ENCODE peak calls at places on chromosomes 16 and 17, in seven cellular contexts. B is NB4, A is stomach, C is body of pancreas, P is A549, K is ovary, U is HCT116. I is an unnamed sample.

GRCh38 chr16:85615014-85615851 is 2.1 kb downstream of the GSE1 start:
- DNase-seq in B (peak), A (peak), P (peak), K (no peak), U (peak), C (peak), I (peak)

GRCh38 chr16:907819-908218 is 63.0 kb downstream of the LMF1 start:
- DNase-seq in B (no peak), C (no peak), U (no peak), K (no peak), P (no peak), A (no peak), I (no peak)

GRCh38 chr17:15919466-15919865 is 25.5 kb upstream of the ADORA2B start:
- DNase-seq in C (no peak), U (no peak), A (no peak), B (no peak), K (no peak), P (no peak), I (peak)

GRCh38 chr17:46951681-46952080 is 27.4 kb downstream of the RPRML start:
- DNase-seq in K (no peak), B (no peak), C (no peak), P (no peak), A (no peak), U (no peak), I (peak)

GRCh38 chr16:31869511-31870201 is 4.0 kb upstream of the ZNF267 start:
- DNase-seq in K (no peak), B (peak), C (peak), P (no peak), U (no peak), A (no peak), I (peak)

GRCh38 chr16:3112058-3112880 is at the start of gene ZNF205:
- DNase-seq in C (peak), P (peak), K (peak), A (peak), B (no peak), U (no peak), I (peak)

GRCh38 chr17:48915459-48916282 is 7.5 kb downstream of the UBE2Z start:
- DNase-seq in C (peak), A (peak), B (peak), K (no peak), P (peak), U (no peak), I (peak)

GRCh38 chr17:608911-609882 is 105.4 kb downstream of the VPS53 start:
- DNase-seq in C (no peak), P (no peak), U (no peak), B (no peak), K (no peak), A (no peak), I (no peak)

GRCh38 chr16:86505185-86505898 is 5.0 kb upstream of the FOXF1 start:
- DNase-seq in C (no peak), P (no peak), B (peak), A (no peak), U (no peak), K (no peak), I (no peak)

GRCh38 chr16:73231969-73232554 is 184.1 kb upstream of the ZFHX3 start:
- DNase-seq in K (peak), B (no peak), C (no peak), A (no peak), P (no peak), U (no peak), I (no peak)

GRCh38 chr17:64242633-64243032 is 20.4 kb downstream of the TEX2 start:
- DNase-seq in U (no peak), A (no peak), B (no peak), C (no peak), K (no peak), P (no peak), I (no peak)

GRCh38 chr16:24920568-24920967 is 74.8 kb downstream of the SLC5A11 start:
- DNase-seq in P (no peak), K (no peak), B (no peak), U (no peak), C (no peak), A (no peak), I (no peak)

GRCh38 chr17:227581-228222 is 46.3 kb upstream of the DOC2B start:
- DNase-seq in A (no peak), U (no peak), P (no peak), K (no peak), B (no peak), C (no peak), I (no peak)

GRCh38 chr17:75231741-75232464 is 26.4 kb downstream of the NUP85 start:
- DNase-seq in A (no peak), U (no peak), C (no peak), K (no peak), P (no peak), B (no peak), I (no peak)

GRCh38 chr16:46759309-46759708 is 11.2 kb upstream of the MYLK3 start:
- DNase-seq in B (no peak), P (no peak), U (no peak), C (no peak), A (no peak), K (no peak), I (no peak)

GRCh38 chr16:69073181-69073669 is 32.2 kb upstream of the HAS3 start:
- DNase-seq in A (no peak), B (no peak), C (no peak), P (peak), U (peak), K (no peak), I (no peak)

GRCh38 chr16:17426451-17426850 is 44.3 kb downstream of the XYLT1 start:
- DNase-seq in A (no peak), U (no peak), C (no peak), K (no peak), P (no peak), B (no peak), I (no peak)

GRCh38 chr16:61858996-61859395 is 177.2 kb downstream of the CDH8 start:
- DNase-seq in U (no peak), A (no peak), C (no peak), K (no peak), B (no peak), P (no peak), I (no peak)

GRCh38 chr17:68785565-68786486 is 169.4 kb downstream of the ABCA8 start:
- DNase-seq in A (no peak), C (no peak), P (no peak), U (no peak), K (no peak), B (no peak), I (no peak)

GRCh38 chr16:51982715-51983680 is 563.9 kb downstream of the TOX3 start:
- DNase-seq in K (no peak), C (peak), A (peak), U (peak), B (peak), P (peak), I (no peak)

GRCh38 chr17:61761827-61762226 is 101.5 kb downstream of the BRIP1 start:
- DNase-seq in A (no peak), B (no peak), P (no peak), K (no peak), U (no peak), C (no peak), I (no peak)

GRCh38 chr17:8287651-8288335 is 677 bp upstream of the RANGRF start:
- DNase-seq in B (no peak), U (no peak), K (no peak), P (no peak), C (peak), A (peak), I (peak)

GRCh38 chr16:27495191-27495590 is 54.5 kb downstream of the GTF3C1 start:
- DNase-seq in B (no peak), P (no peak), U (no peak), K (peak), A (no peak), C (no peak), I (no peak)

GRCh38 chr16:1708768-1709180 is 2.8 kb downstream of the MAPK8IP3 start:
- DNase-seq in P (no peak), B (no peak), A (no peak), U (no peak), C (no peak), K (no peak), I (no peak)

GRCh38 chr17:31787857-31788570 is 71.0 kb downstream of the COPRS start:
- DNase-seq in A (no peak), C (no peak), P (no peak), U (peak), K (no peak), B (no peak), I (peak)

GRCh38 chr17:40561294-40561870 is 3.9 kb downstream of the CCR7 start:
- DNase-seq in P (no peak), A (peak), U (no peak), B (no peak), C (no peak), K (no peak), I (peak)

GRCh38 chr16:86261379-86261778 is 248.9 kb upstream of the FOXF1 start:
- DNase-seq in K (no peak), P (no peak), U (peak), C (no peak), A (no peak), B (peak), I (no peak)

GRCh38 chr16:56931253-56931768 is 631 bp upstream of the HERPUD1 start:
- DNase-seq in C (peak), U (no peak), K (peak), P (no peak), B (no peak), A (peak), I (no peak)

GRCh38 chr16:81861915-81862314 is 82.8 kb downstream of the PLCG2 start:
- DNase-seq in P (no peak), C (no peak), B (no peak), A (no peak), U (no peak), K (no peak), I (no peak)

GRCh38 chr17:1907818-1908698 is 78.3 kb downstream of the RPA1 start:
- DNase-seq in K (no peak), U (no peak), A (no peak), C (no peak), P (no peak), B (no peak), I (no peak)

GRCh38 chr16:84487358-84487757 is 17.1 kb downstream of the MEAK7 start:
- DNase-seq in U (no peak), B (no peak), K (no peak), C (no peak), P (no peak), A (peak), I (no peak)

GRCh38 chr17:79353548-79353947 is 257.3 kb downstream of the RBFOX3 start:
- DNase-seq in U (no peak), B (no peak), P (no peak), C (no peak), K (no peak), A (no peak), I (no peak)

GRCh38 chr17:70132505-70132904 is 36.8 kb upstream of the KCNJ2 start:
- DNase-seq in K (no peak), P (no peak), A (no peak), C (no peak), U (no peak), B (no peak), I (no peak)

GRCh38 chr17:70130274-70130673 is 39.1 kb upstream of the KCNJ2 start:
- DNase-seq in K (no peak), U (no peak), C (no peak), A (no peak), P (no peak), B (no peak), I (no peak)

GRCh38 chr17:70124723-70125122 is 44.6 kb upstream of the KCNJ2 start:
- DNase-seq in P (no peak), K (no peak), C (no peak), A (no peak), U (no peak), B (no peak), I (no peak)

GRCh38 chr17:70127221-70127873 is 42.0 kb upstream of the KCNJ2 start:
- DNase-seq in K (no peak), B (no peak), C (no peak), U (no peak), P (no peak), A (no peak), I (no peak)

GRCh38 chr17:70128727-70129238 is 40.5 kb upstream of the KCNJ2 start:
- DNase-seq in P (no peak), C (no peak), U (no peak), A (no peak), B (no peak), K (no peak), I (no peak)
- TF ChIP-seq POLR2A in P (no peak), C (no peak), U (no peak), A (no peak), B (no peak), K (no peak), I (no peak)

DNA sequence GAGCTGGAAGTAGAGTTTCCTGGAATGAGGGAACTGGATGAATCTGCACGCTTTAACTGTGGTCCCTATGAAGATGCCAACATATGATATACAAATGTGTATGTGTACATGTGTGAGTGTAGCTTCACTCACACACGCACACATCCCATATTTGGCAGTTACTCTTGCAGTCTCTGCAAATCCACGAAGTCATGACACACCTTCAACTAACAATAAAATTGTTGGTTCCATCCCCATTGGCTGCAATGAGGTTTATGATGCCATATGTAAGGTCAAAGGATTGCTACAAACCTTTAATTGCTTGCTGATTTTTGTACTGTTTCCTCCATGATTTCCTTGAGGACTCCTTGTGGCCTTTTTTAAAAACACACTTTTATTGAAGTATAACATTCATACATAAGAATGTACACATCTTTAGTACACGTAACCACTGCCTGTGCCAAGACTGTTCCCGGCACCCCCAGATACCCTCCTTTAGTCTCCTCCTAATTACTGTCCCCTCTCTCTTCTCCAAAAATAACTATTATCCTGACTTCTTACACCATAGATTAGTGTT is 22.0 kb downstream of the MYO1D start:
- DNase-seq in C (no peak), P (no peak), A (no peak), U (no peak), K (no peak), B (no peak), I (no peak)
- TF ChIP-seq CTCF in C (no peak), P (no peak), A (no peak), U (no peak), K (no peak), B (no peak), I (no peak)

GRCh38 chr17:78340183-78340955 is 19.5 kb downstream of the SOCS3 start:
- DNase-seq in U (no peak), K (no peak), B (no peak), A (no peak), C (no peak), P (no peak), I (no peak)

GRCh38 chr17:78343433-78344201 is 16.3 kb downstream of the SOCS3 start:
- DNase-seq in U (no peak), A (peak), P (no peak), B (peak), K (peak), C (peak), I (no peak)

GRCh38 chr17:78343099-78343432 is 16.8 kb downstream of the SOCS3 start:
- DNase-seq in U (peak), B (peak), A (peak), C (peak), P (peak), K (peak), I (peak)

GRCh38 chr17:78342438-78343098 is 17.3 kb downstream of the SOCS3 start:
- DNase-seq in P (peak), B (peak), C (peak), A (no peak), U (peak), K (peak), I (peak)

DNA sequence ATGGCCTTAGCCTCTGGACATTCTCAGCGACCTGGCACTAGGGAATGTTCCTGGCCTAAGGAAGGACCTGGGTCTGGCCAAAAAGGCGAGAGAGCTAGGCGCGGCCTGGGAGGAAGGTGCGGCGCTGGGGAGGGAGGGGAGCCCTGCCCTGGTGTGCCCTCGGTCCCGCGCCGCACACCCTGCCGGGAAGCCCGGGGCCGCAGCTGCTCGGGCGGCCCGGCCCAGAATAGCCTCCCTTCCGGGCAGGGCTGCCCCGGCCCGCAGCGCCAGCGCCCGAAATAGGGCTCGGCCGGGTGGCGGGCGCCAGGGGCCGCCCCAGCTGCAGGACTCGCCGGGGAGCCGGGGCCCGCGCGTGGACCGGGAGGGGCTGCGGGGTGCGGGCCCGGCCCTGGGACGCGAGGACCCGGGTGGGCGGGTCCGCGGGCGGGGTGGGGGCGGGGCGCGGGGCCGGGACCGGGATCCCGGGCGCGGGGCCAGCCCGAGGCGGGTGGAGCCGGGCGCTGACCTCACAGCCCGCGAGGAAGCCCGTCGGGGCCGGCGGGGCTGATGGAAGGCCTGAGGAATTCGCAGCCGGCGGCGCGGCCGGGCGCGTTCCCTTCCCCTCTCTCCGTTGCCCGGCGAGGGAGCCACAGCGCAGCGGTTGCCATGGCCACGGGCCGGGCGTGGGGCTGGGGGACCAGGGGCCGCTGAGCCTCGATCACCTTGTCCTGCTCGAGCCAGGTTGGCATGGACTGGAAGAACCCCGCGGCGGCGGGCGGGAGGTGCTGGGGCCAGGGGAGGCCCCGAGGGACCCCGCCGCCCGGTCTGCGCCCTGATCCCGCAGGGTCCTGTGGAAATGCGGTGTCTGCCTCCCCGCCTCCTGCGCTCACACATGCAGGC is 18.1 kb downstream of the SOCS3 start:
- DNase-seq in K (peak), U (no peak), C (peak), P (peak), B (no peak), A (peak), I (peak)
- TF ChIP-seq POLR2A in K (peak), U (no peak), C (peak), P (peak), B (no peak), A (no peak), I (no peak)

GRCh38 chr17:39077252-39077651 is 74.2 kb downstream of the PLXDC1 start:
- DNase-seq in A (no peak), K (no peak), P (no peak), B (no peak), C (no peak), U (no peak), I (no peak)

GRCh38 chr17:39073916-39074315 is 77.5 kb downstream of the PLXDC1 start:
- DNase-seq in C (no peak), U (no peak), K (no peak), P (no peak), B (no peak), A (no peak), I (no peak)

GRCh38 chr17:39080416-39081179 is 70.8 kb downstream of the PLXDC1 start:
- DNase-seq in A (no peak), K (no peak), C (peak), P (no peak), B (no peak), U (no peak), I (no peak)

GRCh38 chr17:39079836-39080235 is 71.6 kb downstream of the PLXDC1 start:
- DNase-seq in B (no peak), U (no peak), P (no peak), C (no peak), A (no peak), K (no peak), I (no peak)

DNA sequence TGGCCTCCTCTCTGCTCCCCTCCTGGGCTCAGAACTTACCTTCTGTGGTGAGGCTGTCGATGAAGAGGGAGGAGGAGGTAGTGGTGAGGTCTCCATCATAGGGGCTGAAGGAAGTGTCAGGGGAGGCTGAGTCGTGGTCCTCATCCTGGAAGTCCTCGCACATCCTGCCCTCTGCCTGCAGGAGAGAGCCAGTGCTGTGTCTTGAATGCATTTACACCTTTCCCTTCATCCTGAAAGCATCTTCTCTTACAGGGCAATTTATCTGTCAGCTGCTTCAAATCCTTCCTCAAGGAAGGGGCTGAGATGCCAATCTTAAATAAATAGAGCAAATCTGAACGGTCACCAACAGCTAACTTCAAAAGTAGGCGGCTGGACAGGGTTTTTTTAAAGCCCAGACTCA is 73.6 kb downstream of the PLXDC1 start:
- DNase-seq in A (no peak), C (no peak), K (no peak), U (no peak), P (no peak), B (no peak), I (no peak)
- TF ChIP-seq CTCF in A (no peak), C (no peak), K (no peak), U (no peak), P (peak), B (no peak), I (no peak)

GRCh38 chr17:4806420-4806769 is 557 bp upstream of the PLD2 start:
- DNase-seq in U (no peak), C (peak), A (no peak), B (no peak), K (no peak), P (no peak), I (no peak)

GRCh38 chr17:4796550-4796915 is 569 bp downstream of the PSMB6 start:
- DNase-seq in B (peak), U (no peak), K (no peak), P (peak), C (no peak), A (no peak), I (no peak)

GRCh38 chr17:4802228-4802627 is at the start of gene C17orf114:
- DNase-seq in C (no peak), U (no peak), P (no peak), K (no peak), B (no peak), A (no peak), I (no peak)

GRCh38 chr17:4795168-4795567 is 796 bp upstream of the PSMB6 start:
- DNase-seq in K (no peak), P (no peak), A (no peak), B (no peak), U (no peak), C (no peak), I (no peak)

DNA sequence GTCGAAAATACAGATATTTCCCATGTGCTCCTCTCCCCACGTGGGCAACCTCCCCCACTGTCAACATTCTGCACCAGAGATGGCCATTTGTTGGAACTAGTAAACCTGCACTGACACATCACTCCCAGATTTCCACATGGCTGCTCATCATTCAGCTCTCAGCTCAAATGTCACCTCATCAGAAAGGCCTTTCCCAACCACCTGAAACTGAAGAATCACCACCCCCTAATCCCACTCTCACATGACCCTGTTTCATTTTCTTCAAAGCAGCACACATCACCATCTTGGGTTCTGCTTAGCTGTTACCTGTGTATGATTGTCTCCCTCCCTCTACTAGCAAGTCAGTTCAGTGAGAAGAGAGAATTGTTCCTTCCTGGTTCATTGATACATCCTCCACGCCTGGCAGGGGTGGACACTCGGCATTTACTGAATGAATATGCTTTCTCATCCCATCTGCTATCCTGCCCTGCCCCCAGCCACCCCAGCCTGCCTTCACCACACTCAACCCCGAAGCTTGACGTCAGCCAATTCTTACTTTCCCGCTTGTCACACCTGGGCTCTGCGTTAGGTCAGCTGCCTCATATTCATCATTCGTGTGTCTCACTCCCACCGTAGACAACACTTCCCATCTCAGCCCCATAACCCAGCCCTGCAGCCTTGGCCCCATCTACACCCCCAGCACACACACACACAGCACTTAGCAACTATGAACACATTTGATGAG is 1.5 kb downstream of the C17orf114 start:
- DNase-seq in B (no peak), U (no peak), C (no peak), P (no peak), A (no peak), K (no peak), I (no peak)
- TF ChIP-seq POLR2A in B (no peak), U (no peak), C (no peak), P (no peak), A (no peak), K (no peak), I (no peak)

I was measured in lower leg skin.